ENCODE peak calls at places on chromosomes 1 and 21, in nine cellular contexts. One of them, this sample, is unnamed.

GRCh38 chr1:224563666-224564065 is 52.5 kb upstream of the CNIH3 start:
- DNase-seq in PC-3: no peak
- DNase-seq in heart left ventricle: no peak
- DNase-seq in right lobe of liver: no peak
- DNase-seq in right cardiac atrium: no peak
- DNase-seq in coronary artery: no peak
- DNase-seq in thoracic aorta: no peak
- DNase-seq in heart right ventricle: no peak
- DNase-seq in ovary: no peak
- DNase-seq in this sample: no peak

GRCh38 chr21:45988366-45989347 is 7.1 kb downstream of the COL6A1 start:
- DNase-seq in PC-3: no peak
- DNase-seq in heart left ventricle: peak; percentile 6
- DNase-seq in right lobe of liver: peak; percentile 37
- DNase-seq in right cardiac atrium: peak; percentile 51
- DNase-seq in coronary artery: peak; percentile 66
- DNase-seq in thoracic aorta: peak; percentile 0
- DNase-seq in heart right ventricle: no peak
- DNase-seq in ovary: peak; percentile 84
- DNase-seq in this sample: no peak

GRCh38 chr1:67564193-67564592 is 120.8 kb upstream of the GADD45A start:
- DNase-seq in PC-3: no peak
- DNase-seq in heart left ventricle: peak; percentile 66
- DNase-seq in right lobe of liver: no peak
- DNase-seq in right cardiac atrium: peak; percentile 55
- DNase-seq in coronary artery: peak; percentile 78
- DNase-seq in thoracic aorta: no peak
- DNase-seq in heart right ventricle: no peak
- DNase-seq in ovary: no peak
- DNase-seq in this sample: no peak

GRCh38 chr21:43340491-43341348 is 86.2 kb downstream of the SIK1 start:
- DNase-seq in PC-3: peak; percentile 85
- DNase-seq in heart left ventricle: no peak
- DNase-seq in right lobe of liver: no peak
- DNase-seq in right cardiac atrium: peak; percentile 44
- DNase-seq in coronary artery: no peak
- DNase-seq in thoracic aorta: no peak
- DNase-seq in heart right ventricle: no peak
- DNase-seq in ovary: peak; percentile 65
- DNase-seq in this sample: no peak

GRCh38 chr1:6183520-6183989 is 3.4 kb upstream of the CHD5 start:
- DNase-seq in PC-3: peak; percentile 74
- DNase-seq in heart left ventricle: no peak
- DNase-seq in right lobe of liver: no peak
- DNase-seq in right cardiac atrium: peak; percentile 58
- DNase-seq in coronary artery: no peak
- DNase-seq in thoracic aorta: no peak
- DNase-seq in heart right ventricle: no peak
- DNase-seq in ovary: no peak
- DNase-seq in this sample: no peak

GRCh38 chr1:65704318-65704717 is 88.4 kb upstream of the PDE4B start:
- DNase-seq in PC-3: no peak
- DNase-seq in heart left ventricle: no peak
- DNase-seq in right lobe of liver: no peak
- DNase-seq in right cardiac atrium: no peak
- DNase-seq in coronary artery: no peak
- DNase-seq in thoracic aorta: no peak
- DNase-seq in heart right ventricle: no peak
- DNase-seq in ovary: no peak
- DNase-seq in this sample: no peak

GRCh38 chr1:153375511-153375910 is at the start of gene S100A12:
- DNase-seq in PC-3: peak; percentile 98
- DNase-seq in heart left ventricle: no peak
- DNase-seq in right lobe of liver: no peak
- DNase-seq in right cardiac atrium: no peak
- DNase-seq in coronary artery: peak; percentile 49
- DNase-seq in thoracic aorta: no peak
- DNase-seq in heart right ventricle: no peak
- DNase-seq in ovary: no peak
- DNase-seq in this sample: no peak

GRCh38 chr1:204296431-204296988 is 63.2 kb downstream of the PLEKHA6 start:
- DNase-seq in PC-3: peak; percentile 29
- DNase-seq in heart left ventricle: peak; percentile 39
- DNase-seq in right lobe of liver: no peak
- DNase-seq in right cardiac atrium: peak; percentile 68
- DNase-seq in coronary artery: no peak
- DNase-seq in thoracic aorta: no peak
- DNase-seq in heart right ventricle: no peak
- DNase-seq in ovary: peak; percentile 74
- DNase-seq in this sample: no peak

GRCh38 chr1:112697781-112698201 is 9.1 kb downstream of the RHOC start:
- DNase-seq in PC-3: no peak
- DNase-seq in heart left ventricle: no peak
- DNase-seq in right lobe of liver: no peak
- DNase-seq in right cardiac atrium: no peak
- DNase-seq in coronary artery: peak; percentile 57
- DNase-seq in thoracic aorta: no peak
- DNase-seq in heart right ventricle: no peak
- DNase-seq in ovary: no peak
- DNase-seq in this sample: no peak

GRCh38 chr1:60427194-60427593 is 353.6 kb upstream of the C1orf87 start:
- DNase-seq in PC-3: peak; percentile 6
- DNase-seq in heart left ventricle: no peak
- DNase-seq in right lobe of liver: no peak
- DNase-seq in right cardiac atrium: no peak
- DNase-seq in coronary artery: no peak
- DNase-seq in thoracic aorta: no peak
- DNase-seq in heart right ventricle: no peak
- DNase-seq in ovary: no peak
- DNase-seq in this sample: no peak

GRCh38 chr1:82485591-82486369 is 685.0 kb downstream of the ADGRL2 start:
- DNase-seq in PC-3: peak; percentile 46
- DNase-seq in heart left ventricle: peak; percentile 44
- DNase-seq in right lobe of liver: no peak
- DNase-seq in right cardiac atrium: peak; percentile 74
- DNase-seq in coronary artery: no peak
- DNase-seq in thoracic aorta: no peak
- DNase-seq in heart right ventricle: peak; percentile 13
- DNase-seq in ovary: peak; percentile 74
- DNase-seq in this sample: peak; percentile 0

GRCh38 chr21:36321325-36322082 is 1.5 kb downstream of the MORC3 start:
- DNase-seq in PC-3: peak; percentile 35
- DNase-seq in heart left ventricle: no peak
- DNase-seq in right lobe of liver: no peak
- DNase-seq in right cardiac atrium: no peak
- DNase-seq in coronary artery: no peak
- DNase-seq in thoracic aorta: no peak
- DNase-seq in heart right ventricle: no peak
- DNase-seq in ovary: no peak
- DNase-seq in this sample: no peak

GRCh38 chr1:163069142-163069541 is at the start of gene RGS4:
- DNase-seq in PC-3: peak; percentile 88
- DNase-seq in heart left ventricle: peak; percentile 67
- DNase-seq in right lobe of liver: no peak
- DNase-seq in right cardiac atrium: peak; percentile 67
- DNase-seq in coronary artery: peak; percentile 78
- DNase-seq in thoracic aorta: peak; percentile 12
- DNase-seq in heart right ventricle: peak; percentile 34
- DNase-seq in ovary: peak; percentile 47
- DNase-seq in this sample: peak; percentile 50

GRCh38 chr1:64220241-64220640 is 16.8 kb downstream of the UBE2U start:
- DNase-seq in PC-3: no peak
- DNase-seq in heart left ventricle: no peak
- DNase-seq in right lobe of liver: no peak
- DNase-seq in right cardiac atrium: no peak
- DNase-seq in coronary artery: no peak
- DNase-seq in thoracic aorta: no peak
- DNase-seq in heart right ventricle: no peak
- DNase-seq in ovary: no peak
- DNase-seq in this sample: no peak

GRCh38 chr1:199684686-199685273 is 342.7 kb upstream of the NR5A2 start:
- DNase-seq in PC-3: peak; percentile 80
- DNase-seq in heart left ventricle: peak; percentile 9
- DNase-seq in right lobe of liver: no peak
- DNase-seq in right cardiac atrium: peak; percentile 11
- DNase-seq in coronary artery: no peak
- DNase-seq in thoracic aorta: no peak
- DNase-seq in heart right ventricle: no peak
- DNase-seq in ovary: no peak
- DNase-seq in this sample: no peak

GRCh38 chr1:193569096-193569495 is 382.7 kb upstream of the B3GALT2 start:
- DNase-seq in PC-3: no peak
- DNase-seq in heart left ventricle: no peak
- DNase-seq in right lobe of liver: no peak
- DNase-seq in right cardiac atrium: no peak
- DNase-seq in coronary artery: no peak
- DNase-seq in thoracic aorta: no peak
- DNase-seq in heart right ventricle: no peak
- DNase-seq in ovary: no peak
- DNase-seq in this sample: no peak

GRCh38 chr1:209335090-209335692 is 248.3 kb upstream of the CAMK1G start:
- DNase-seq in PC-3: peak; percentile 61
- DNase-seq in heart left ventricle: no peak
- DNase-seq in right lobe of liver: no peak
- DNase-seq in right cardiac atrium: no peak
- DNase-seq in coronary artery: no peak
- DNase-seq in thoracic aorta: no peak
- DNase-seq in heart right ventricle: no peak
- DNase-seq in ovary: no peak
- DNase-seq in this sample: no peak

GRCh38 chr21:34690041-34690792 is 21.4 kb downstream of the CLIC6 start:
- DNase-seq in PC-3: peak; percentile 78
- DNase-seq in heart left ventricle: no peak
- DNase-seq in right lobe of liver: no peak
- DNase-seq in right cardiac atrium: no peak
- DNase-seq in coronary artery: no peak
- DNase-seq in thoracic aorta: no peak
- DNase-seq in heart right ventricle: no peak
- DNase-seq in ovary: no peak
- DNase-seq in this sample: no peak

GRCh38 chr1:86992790-86993189 is 78.4 kb downstream of the HS2ST1 start:
- DNase-seq in PC-3: peak; percentile 67
- DNase-seq in heart left ventricle: no peak
- DNase-seq in right lobe of liver: no peak
- DNase-seq in right cardiac atrium: no peak
- DNase-seq in coronary artery: no peak
- DNase-seq in thoracic aorta: no peak
- DNase-seq in heart right ventricle: no peak
- DNase-seq in ovary: no peak
- DNase-seq in this sample: no peak

GRCh38 chr1:196002906-196003305 is 605.3 kb downstream of the KCNT2 start:
- DNase-seq in PC-3: peak; percentile 72
- DNase-seq in heart left ventricle: no peak
- DNase-seq in right lobe of liver: no peak
- DNase-seq in right cardiac atrium: no peak
- DNase-seq in coronary artery: no peak
- DNase-seq in thoracic aorta: no peak
- DNase-seq in heart right ventricle: no peak
- DNase-seq in ovary: no peak
- DNase-seq in this sample: no peak

DNA sequence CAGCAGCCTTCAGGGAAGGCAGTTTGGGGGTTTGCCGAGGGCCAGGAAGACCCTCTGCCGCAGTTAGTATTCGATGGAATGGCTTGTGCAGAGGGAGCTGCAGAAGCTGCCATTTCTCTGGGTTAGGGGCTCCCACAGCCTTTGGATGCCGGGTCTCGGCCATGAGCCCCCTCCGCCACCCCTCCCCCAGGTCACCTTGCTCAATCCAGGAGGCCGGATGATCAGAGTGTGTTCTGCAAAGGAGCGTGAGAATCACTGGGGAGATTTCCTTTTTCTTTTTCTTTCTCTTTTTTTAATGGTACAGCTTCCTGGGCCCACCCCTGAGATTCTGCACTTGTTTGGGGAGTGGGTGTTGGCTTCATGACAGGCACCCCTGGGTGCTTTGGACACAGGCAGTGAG is 18.2 kb downstream of the TNFRSF1B start:
- DNase-seq in PC-3: no peak
- DNase-seq in heart left ventricle: no peak
- DNase-seq in right lobe of liver: no peak
- DNase-seq in right cardiac atrium: peak; percentile 50
- DNase-seq in coronary artery: no peak
- DNase-seq in thoracic aorta: no peak
- DNase-seq in heart right ventricle: no peak
- DNase-seq in ovary: no peak
- DNase-seq in this sample: no peak
- H3K27ac ChIP-seq in PC-3: no peak overlapping the region
- H3K27ac ChIP-seq in heart left ventricle: peak overlapping the region; percentile 96
- H3K27ac ChIP-seq in right lobe of liver: peak overlapping the region; percentile 83
- H3K27ac ChIP-seq in right cardiac atrium: peak overlapping the region; percentile 62
- H3K27ac ChIP-seq in coronary artery: peak overlapping the region; percentile 89
- H3K27ac ChIP-seq in thoracic aorta: peak overlapping the region; percentile 54
- H3K27ac ChIP-seq in heart right ventricle: peak overlapping the region; percentile 94
- H3K27ac ChIP-seq in ovary: peak overlapping the region; percentile 71
- H3K27ac ChIP-seq in this sample: peak overlapping the region; percentile 93

GRCh38 chr1:50251592-50252165 is 143.0 kb downstream of the ELAVL4 start:
- DNase-seq in PC-3: peak; percentile 7
- DNase-seq in heart left ventricle: no peak
- DNase-seq in right lobe of liver: no peak
- DNase-seq in right cardiac atrium: no peak
- DNase-seq in coronary artery: no peak
- DNase-seq in thoracic aorta: no peak
- DNase-seq in heart right ventricle: no peak
- DNase-seq in ovary: no peak
- DNase-seq in this sample: no peak
- H3K27ac ChIP-seq in PC-3: no peak overlapping the region
- H3K27ac ChIP-seq in heart left ventricle: no peak overlapping the region
- H3K27ac ChIP-seq in right lobe of liver: no peak overlapping the region
- H3K27ac ChIP-seq in right cardiac atrium: no peak overlapping the region
- H3K27ac ChIP-seq in coronary artery: no peak overlapping the region
- H3K27ac ChIP-seq in thoracic aorta: no peak overlapping the region
- H3K27ac ChIP-seq in heart right ventricle: no peak overlapping the region
- H3K27ac ChIP-seq in ovary: no peak overlapping the region
- H3K27ac ChIP-seq in this sample: no peak overlapping the region

GRCh38 chr1:45566722-45567121 is 16.1 kb downstream of the AKR1A1 start:
- DNase-seq in PC-3: no peak
- DNase-seq in heart left ventricle: peak; percentile 62
- DNase-seq in right lobe of liver: peak; percentile 69
- DNase-seq in right cardiac atrium: peak; percentile 91
- DNase-seq in coronary artery: peak; percentile 75
- DNase-seq in thoracic aorta: no peak
- DNase-seq in heart right ventricle: peak; percentile 52
- DNase-seq in ovary: peak; percentile 77
- DNase-seq in this sample: no peak
- H3K27ac ChIP-seq in PC-3: no peak overlapping the region
- H3K27ac ChIP-seq in heart left ventricle: no peak overlapping the region
- H3K27ac ChIP-seq in right lobe of liver: no peak overlapping the region
- H3K27ac ChIP-seq in right cardiac atrium: no peak overlapping the region
- H3K27ac ChIP-seq in coronary artery: peak overlapping the region; percentile 35
- H3K27ac ChIP-seq in thoracic aorta: no peak overlapping the region
- H3K27ac ChIP-seq in heart right ventricle: no peak overlapping the region
- H3K27ac ChIP-seq in ovary: no peak overlapping the region
- H3K27ac ChIP-seq in this sample: no peak overlapping the region

DNA sequence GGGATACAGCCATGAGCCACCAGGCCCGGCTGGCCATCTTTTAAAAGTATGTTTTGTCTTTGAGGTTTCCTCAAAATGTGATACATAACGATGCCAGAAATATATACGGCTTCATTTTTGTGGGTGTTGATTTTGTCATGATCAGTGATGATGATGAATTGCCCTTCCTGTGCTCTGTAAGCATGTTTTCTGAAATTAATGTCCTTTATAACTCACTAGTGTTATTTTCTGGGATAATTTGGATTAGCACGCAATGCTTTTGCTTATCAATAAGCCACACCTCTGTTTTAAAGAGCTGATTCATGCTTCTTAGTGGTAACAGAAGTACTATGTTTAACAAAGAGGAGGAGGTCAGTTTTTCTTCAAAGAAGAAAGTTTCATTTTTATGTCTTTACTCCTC is 25.6 kb downstream of the PHACTR4 start:
- DNase-seq in PC-3: peak; percentile 7
- DNase-seq in heart left ventricle: no peak
- DNase-seq in right lobe of liver: no peak
- DNase-seq in right cardiac atrium: no peak
- DNase-seq in coronary artery: no peak
- DNase-seq in thoracic aorta: no peak
- DNase-seq in heart right ventricle: no peak
- DNase-seq in ovary: no peak
- DNase-seq in this sample: no peak
- H3K27ac ChIP-seq in PC-3: no peak overlapping the region
- H3K27ac ChIP-seq in heart left ventricle: no peak overlapping the region
- H3K27ac ChIP-seq in right lobe of liver: no peak overlapping the region
- H3K27ac ChIP-seq in right cardiac atrium: no peak overlapping the region
- H3K27ac ChIP-seq in coronary artery: no peak overlapping the region
- H3K27ac ChIP-seq in thoracic aorta: no peak overlapping the region
- H3K27ac ChIP-seq in heart right ventricle: no peak overlapping the region
- H3K27ac ChIP-seq in ovary: no peak overlapping the region
- H3K27ac ChIP-seq in this sample: no peak overlapping the region

This sample was measured in caudate nucleus.